ENCODE peak calls at places on chromosomes 16 and 17, in six cellular contexts. D is GM23338, S is heart left ventricle, O is SK-N-SH, I is left ventricle myocardium inferior, K is uterus. G is an unnamed sample.

GRCh38 chr16:20611350-20611902 is 35.3 kb upstream of the ACSM2B start:
- DNase-seq in O (no peak), I (peak; percentile 58), D (no peak), S (peak; percentile 72), K (no peak), G (no peak)

GRCh38 chr17:33686171-33686570 is 393.1 kb upstream of the ASIC2 start:
- DNase-seq in O (peak; percentile 32), I (no peak), K (no peak), S (no peak), D (peak; percentile 50), G (peak; percentile 39)

GRCh38 chr17:42629420-42630009 is 20.0 kb downstream of the TUBG1 start:
- DNase-seq in I (no peak), K (no peak), D (no peak), O (no peak), S (no peak), G (no peak)

GRCh38 chr17:5422505-5422904 is 2.5 kb downstream of the RPAIN start:
- DNase-seq in D (no peak), S (no peak), I (no peak), K (no peak), O (no peak), G (no peak)

GRCh38 chr16:52002021-52002420 is 544.9 kb downstream of the TOX3 start:
- DNase-seq in K (no peak), I (no peak), D (no peak), S (no peak), O (no peak), G (no peak)

GRCh38 chr17:72578817-72579470 is 458.1 kb downstream of the SOX9 start:
- DNase-seq in O (no peak), D (no peak), I (no peak), K (no peak), S (no peak), G (no peak)

GRCh38 chr17:66707051-66707450 is 127.9 kb upstream of the CACNG5 start:
- DNase-seq in S (no peak), D (no peak), O (no peak), K (no peak), I (no peak), G (no peak)

GRCh38 chr16:85484337-85485295 is 128.5 kb upstream of the GSE1 start:
- DNase-seq in K (no peak), S (no peak), D (no peak), I (no peak), O (no peak), G (no peak)

GRCh38 chr16:27424772-27425498 is 23.0 kb downstream of the IL21R start:
- DNase-seq in S (no peak), I (no peak), O (no peak), K (no peak), D (no peak), G (no peak)

GRCh38 chr16:7270006-7270405 is 62.6 kb upstream of the RBFOX1 start:
- DNase-seq in O (no peak), K (no peak), I (no peak), D (no peak), S (no peak), G (no peak)

GRCh38 chr16:31177136-31177535 is 2.8 kb upstream of the FUS start:
- DNase-seq in D (no peak), I (no peak), S (no peak), O (no peak), K (no peak), G (no peak)

GRCh38 chr16:75238132-75238852 is 13.1 kb downstream of the BCAR1 start:
- DNase-seq in K (peak; percentile 91), O (peak; percentile 71), I (peak; percentile 81), S (peak; percentile 86), D (no peak), G (peak; percentile 49)

GRCh38 chr16:19913306-19913717 is 28.7 kb upstream of the GPRC5B start:
- DNase-seq in D (no peak), S (no peak), I (no peak), O (no peak), K (no peak), G (no peak)

GRCh38 chr16:78211951-78212350 is 112.5 kb downstream of the WWOX start:
- DNase-seq in S (no peak), K (no peak), O (no peak), I (no peak), D (peak; percentile 66), G (no peak)

GRCh38 chr16:89775223-89775622 is 41.2 kb downstream of the FANCA start:
- DNase-seq in S (no peak), K (no peak), I (no peak), D (no peak), O (no peak), G (no peak)

GRCh38 chr16:68644303-68644702 is 807 bp upstream of the CDH3 start:
- DNase-seq in I (no peak), S (no peak), K (peak; percentile 34), O (no peak), D (peak; percentile 74), G (no peak)

GRCh38 chr17:1649116-1649843 is 386 bp downstream of the RILP start:
- DNase-seq in K (peak; percentile 89), S (peak; percentile 92), I (peak; percentile 85), O (peak; percentile 92), D (peak; percentile 82), G (peak; percentile 71)

GRCh38 chr17:46771601-46772012 is 46.9 kb downstream of the WNT3 start:
- DNase-seq in K (no peak), D (peak; percentile 57), O (peak; percentile 92), I (no peak), S (no peak), G (peak; percentile 58)

GRCh38 chr16:12287796-12288536 is 311.4 kb downstream of the SNX29 start:
- DNase-seq in S (no peak), K (no peak), O (no peak), I (no peak), D (no peak), G (no peak)

GRCh38 chr17:4554441-4554996 is 665 bp downstream of the MYBBP1A start:
- DNase-seq in D (no peak), S (no peak), K (peak; percentile 30), O (no peak), I (no peak), G (peak; percentile 2)

GRCh38 chr16:10485698-10486382 is 94.6 kb downstream of the EMP2 start:
- DNase-seq in S (no peak), O (no peak), K (no peak), I (no peak), D (no peak), G (no peak)

GRCh38 chr16:286491-287297 is 3.7 kb downstream of the PDIA2 start:
- DNase-seq in D (no peak), O (no peak), S (no peak), I (no peak), K (no peak), G (no peak)

GRCh38 chr16:81625544-81626152 is 153.4 kb upstream of the PLCG2 start:
- DNase-seq in O (no peak), S (peak; percentile 64), I (peak; percentile 53), K (peak; percentile 52), D (no peak), G (no peak)

GRCh38 chr17:72184805-72185204 is 64.0 kb downstream of the SOX9 start:
- DNase-seq in K (no peak), O (no peak), I (peak; percentile 44), S (no peak), D (no peak), G (no peak)

GRCh38 chr16:3812469-3813172 is 67.9 kb downstream of the CREBBP start:
- DNase-seq in S (no peak), D (peak; percentile 42), I (no peak), K (no peak), O (no peak), G (no peak)

GRCh38 chr17:29077320-29077719 is 34.4 kb downstream of the PIPOX start:
- DNase-seq in S (no peak), I (no peak), K (no peak), D (no peak), O (no peak), G (no peak)

GRCh38 chr17:39663688-39664580 is 1.2 kb upstream of the TCAP start:
- DNase-seq in S (no peak), K (no peak), O (no peak), I (peak; percentile 52), D (peak; percentile 85), G (peak; percentile 37)

GRCh38 chr17:64095144-64095882 is 34.6 kb downstream of the ERN1 start:
- DNase-seq in K (no peak), O (no peak), D (peak; percentile 32), I (no peak), S (no peak), G (no peak)

GRCh38 chr17:5558815-5559785 is 25.2 kb downstream of the NLRP1 start:
- DNase-seq in K (no peak), I (no peak), O (no peak), S (no peak), D (no peak), G (no peak)

GRCh38 chr16:14199624-14200023 is 128.5 kb downstream of the MRTFB start:
- DNase-seq in S (no peak), I (no peak), D (no peak), O (no peak), K (no peak), G (no peak)

GRCh38 chr16:46632778-46633733 is 11.9 kb upstream of the SHCBP1 start:
- DNase-seq in D (peak; percentile 75), K (no peak), O (no peak), I (no peak), S (no peak), G (no peak)

GRCh38 chr16:66800856-66801255 is 528 bp downstream of the TERB1 start:
- DNase-seq in S (no peak), I (no peak), K (no peak), D (peak; percentile 17), O (peak; percentile 20), G (no peak)

GRCh38 chr17:79036609-79037008 is 12.6 kb downstream of the C1QTNF1 start:
- DNase-seq in S (no peak), D (no peak), K (no peak), I (no peak), O (no peak), G (no peak)

GRCh38 chr17:17603178-17603894 is 11.8 kb upstream of the PEMT start:
- DNase-seq in O (no peak), S (peak; percentile 22), D (no peak), I (no peak), K (no peak), G (no peak)
- TF ChIP-seq CTCF in O (no peak), S (no peak), D (no peak), I (no peak), K (no peak), G (no peak)

GRCh38 chr16:55508941-55509920 is at the start of gene LPCAT2:
- DNase-seq in K (peak; percentile 91), I (peak; percentile 90), O (peak; percentile 94), S (peak; percentile 94), D (peak; percentile 96), G (peak; percentile 96)
- H3K4me3 ChIP-seq in K (peak within 1 kb of the TSS; percentile 56), I (peak within 1 kb of the TSS; percentile 76), O (peak within 1 kb of the TSS; percentile 89), S (peak within 1 kb of the TSS; percentile 54), D (peak within 1 kb of the TSS; percentile 79), G (peak within 1 kb of the TSS; percentile 73)

DNA sequence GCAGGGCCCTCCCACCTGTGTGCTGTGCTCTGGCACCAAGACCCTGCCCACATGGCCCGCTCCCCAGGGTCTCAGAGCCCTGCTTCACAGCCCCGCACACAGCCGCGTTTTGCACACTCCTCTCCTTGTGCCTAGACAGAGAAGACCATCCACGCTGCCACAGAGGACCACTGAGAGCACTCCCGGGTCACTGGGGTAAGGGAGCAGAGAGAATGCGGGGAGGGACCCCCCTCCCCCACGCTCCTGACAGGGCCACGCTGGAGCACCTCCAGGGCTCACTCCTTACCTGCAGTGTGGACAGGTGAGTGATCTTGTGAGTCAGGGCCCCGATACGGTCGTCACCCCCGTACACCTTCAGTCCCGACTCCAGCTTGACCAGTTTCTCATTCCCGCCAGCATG is 7.0 kb downstream of the HAGH start:
- DNase-seq in O (no peak), K (no peak), I (no peak), S (no peak), D (no peak), G (no peak)
- H3K36me3 ChIP-seq in O (peaks cover 15% of the 10 kb centered on the region), K (no peaks in the 10 kb centered on the region), I (peaks cover 82% of the 10 kb centered on the region), S (no peaks in the 10 kb centered on the region), D (no peaks in the 10 kb centered on the region), G (peaks cover 17% of the 10 kb centered on the region)

GRCh38 chr16:57775661-57776469 is 26.4 kb downstream of the KIFC3 start:
- DNase-seq in I (no peak), K (no peak), D (peak; percentile 97), O (peak; percentile 58), S (no peak), G (peak; percentile 64)
- TF ChIP-seq CTCF in I (no peak), K (no peak), D (peak; percentile 67), O (no peak), S (peak; percentile 26), G (peak; percentile 58)

G was measured in BE2C.